ENCODE peak calls at places on chromosomes 4 and X, in seven cellular contexts. One of them, this sample, is unnamed.

GRCh38 chr4:40998680-40999358 is 215.5 kb downstream of the APBB2 start:
- DNase-seq in OCI-LY7: peak
- DNase-seq in heart left ventricle: peak
- DNase-seq in AG04450: no peak
- DNase-seq in Peyer's patch: no peak
- DNase-seq in osteoblast: no peak
- DNase-seq in fibroblast of lung: peak
- DNase-seq in this sample: peak

GRCh38 chr4:76750716-76751115 is 147.2 kb downstream of the SOWAHB start:
- DNase-seq in osteoblast: no peak
- DNase-seq in Peyer's patch: no peak
- DNase-seq in fibroblast of lung: peak
- DNase-seq in OCI-LY7: no peak
- DNase-seq in AG04450: no peak
- DNase-seq in heart left ventricle: no peak
- DNase-seq in this sample: no peak

GRCh38 chrX:129449141-129449540 is 74.1 kb downstream of the SMARCA1 start:
- DNase-seq in heart left ventricle: no peak
- DNase-seq in AG04450: no peak
- DNase-seq in OCI-LY7: no peak
- DNase-seq in osteoblast: no peak
- DNase-seq in fibroblast of lung: no peak
- DNase-seq in Peyer's patch: no peak
- DNase-seq in this sample: no peak

GRCh38 chr4:2261110-2261852 is 628 bp downstream of the MXD4 start:
- DNase-seq in osteoblast: peak
- DNase-seq in fibroblast of lung: peak
- DNase-seq in heart left ventricle: peak
- DNase-seq in Peyer's patch: peak
- DNase-seq in AG04450: no peak
- DNase-seq in OCI-LY7: peak
- DNase-seq in this sample: peak

GRCh38 chrX:152907084-152907651 is 9.3 kb downstream of the ZNF185 start:
- DNase-seq in OCI-LY7: no peak
- DNase-seq in AG04450: peak
- DNase-seq in fibroblast of lung: peak
- DNase-seq in Peyer's patch: no peak
- DNase-seq in heart left ventricle: no peak
- DNase-seq in osteoblast: peak
- DNase-seq in this sample: no peak

GRCh38 chr4:109998867-109999303 is 86.2 kb downstream of the EGF start:
- DNase-seq in osteoblast: peak
- DNase-seq in OCI-LY7: peak
- DNase-seq in heart left ventricle: no peak
- DNase-seq in AG04450: peak
- DNase-seq in fibroblast of lung: peak
- DNase-seq in Peyer's patch: no peak
- DNase-seq in this sample: peak

GRCh38 chrX:23720117-23720677 is 22.9 kb downstream of the ACOT9 start:
- DNase-seq in osteoblast: no peak
- DNase-seq in AG04450: no peak
- DNase-seq in OCI-LY7: no peak
- DNase-seq in Peyer's patch: no peak
- DNase-seq in fibroblast of lung: no peak
- DNase-seq in heart left ventricle: no peak
- DNase-seq in this sample: no peak

GRCh38 chrX:133838761-133839676 is 146.4 kb downstream of the GPC3 start:
- DNase-seq in Peyer's patch: peak
- DNase-seq in fibroblast of lung: peak
- DNase-seq in heart left ventricle: no peak
- DNase-seq in AG04450: no peak
- DNase-seq in osteoblast: no peak
- DNase-seq in OCI-LY7: peak
- DNase-seq in this sample: peak

GRCh38 chr4:52554606-52555355 is 104.3 kb downstream of the USP46 start:
- DNase-seq in osteoblast: no peak
- DNase-seq in fibroblast of lung: no peak
- DNase-seq in AG04450: no peak
- DNase-seq in OCI-LY7: no peak
- DNase-seq in Peyer's patch: no peak
- DNase-seq in heart left ventricle: no peak
- DNase-seq in this sample: no peak

GRCh38 chr4:112979881-112980421 is 69.5 kb upstream of the ANK2 start:
- DNase-seq in AG04450: no peak
- DNase-seq in heart left ventricle: no peak
- DNase-seq in fibroblast of lung: no peak
- DNase-seq in OCI-LY7: no peak
- DNase-seq in osteoblast: no peak
- DNase-seq in Peyer's patch: no peak
- DNase-seq in this sample: no peak

GRCh38 chr4:47031713-47032404 is 492 bp downstream of the GABRB1 start:
- DNase-seq in heart left ventricle: no peak
- DNase-seq in osteoblast: no peak
- DNase-seq in AG04450: no peak
- DNase-seq in Peyer's patch: no peak
- DNase-seq in OCI-LY7: no peak
- DNase-seq in fibroblast of lung: no peak
- DNase-seq in this sample: no peak

GRCh38 chrX:16212436-16212835 is 45.2 kb downstream of the MAGEB17 start:
- DNase-seq in fibroblast of lung: no peak
- DNase-seq in osteoblast: peak
- DNase-seq in Peyer's patch: no peak
- DNase-seq in OCI-LY7: peak
- DNase-seq in AG04450: no peak
- DNase-seq in heart left ventricle: no peak
- DNase-seq in this sample: no peak
- TF ChIP-seq CTCF in fibroblast of lung: no peak
- TF ChIP-seq CTCF in osteoblast: peak
- TF ChIP-seq CTCF in Peyer's patch: no peak
- TF ChIP-seq CTCF in OCI-LY7: peak
- TF ChIP-seq CTCF in AG04450: peak
- TF ChIP-seq CTCF in heart left ventricle: peak
- TF ChIP-seq CTCF in this sample: no peak

GRCh38 chr4:128384765-128385164 is 97.2 kb upstream of the PGRMC2 start:
- DNase-seq in fibroblast of lung: no peak
- DNase-seq in osteoblast: no peak
- DNase-seq in AG04450: no peak
- DNase-seq in heart left ventricle: no peak
- DNase-seq in Peyer's patch: no peak
- DNase-seq in OCI-LY7: no peak
- DNase-seq in this sample: no peak
- H3K27ac ChIP-seq in fibroblast of lung: no peak
- H3K27ac ChIP-seq in osteoblast: peak
- H3K27ac ChIP-seq in AG04450: no peak
- H3K27ac ChIP-seq in heart left ventricle: no peak
- H3K27ac ChIP-seq in Peyer's patch: no peak
- H3K27ac ChIP-seq in OCI-LY7: no peak
- H3K27ac ChIP-seq in this sample: no peak

DNA sequence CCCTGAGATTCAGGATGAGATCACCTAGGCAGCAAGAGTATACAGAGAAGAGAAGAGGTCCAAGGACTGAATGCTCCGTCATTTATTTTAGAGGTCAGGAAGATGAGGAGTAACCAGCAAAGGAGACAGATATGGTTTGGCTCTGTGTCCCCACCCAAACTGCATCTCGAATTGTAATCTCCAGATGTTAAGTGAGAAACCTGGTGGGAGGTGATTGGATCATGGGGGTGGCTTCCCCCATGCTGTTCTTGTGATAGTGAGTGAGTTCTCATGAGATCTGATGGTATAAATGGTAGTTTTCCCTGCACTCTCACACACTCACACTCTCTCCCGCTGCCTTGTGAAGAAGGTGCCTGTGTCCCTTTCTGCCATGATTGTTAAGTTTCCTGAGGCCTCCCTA is 60.8 kb downstream of the MID1IP1 start:
- DNase-seq in fibroblast of lung: no peak
- DNase-seq in AG04450: no peak
- DNase-seq in Peyer's patch: no peak
- DNase-seq in osteoblast: no peak
- DNase-seq in heart left ventricle: no peak
- DNase-seq in OCI-LY7: no peak
- DNase-seq in this sample: no peak
- TF ChIP-seq CTCF in fibroblast of lung: no peak
- TF ChIP-seq CTCF in AG04450: no peak
- TF ChIP-seq CTCF in Peyer's patch: no peak
- TF ChIP-seq CTCF in osteoblast: no peak
- TF ChIP-seq CTCF in heart left ventricle: no peak
- TF ChIP-seq CTCF in OCI-LY7: no peak
- TF ChIP-seq CTCF in this sample: no peak

DNA sequence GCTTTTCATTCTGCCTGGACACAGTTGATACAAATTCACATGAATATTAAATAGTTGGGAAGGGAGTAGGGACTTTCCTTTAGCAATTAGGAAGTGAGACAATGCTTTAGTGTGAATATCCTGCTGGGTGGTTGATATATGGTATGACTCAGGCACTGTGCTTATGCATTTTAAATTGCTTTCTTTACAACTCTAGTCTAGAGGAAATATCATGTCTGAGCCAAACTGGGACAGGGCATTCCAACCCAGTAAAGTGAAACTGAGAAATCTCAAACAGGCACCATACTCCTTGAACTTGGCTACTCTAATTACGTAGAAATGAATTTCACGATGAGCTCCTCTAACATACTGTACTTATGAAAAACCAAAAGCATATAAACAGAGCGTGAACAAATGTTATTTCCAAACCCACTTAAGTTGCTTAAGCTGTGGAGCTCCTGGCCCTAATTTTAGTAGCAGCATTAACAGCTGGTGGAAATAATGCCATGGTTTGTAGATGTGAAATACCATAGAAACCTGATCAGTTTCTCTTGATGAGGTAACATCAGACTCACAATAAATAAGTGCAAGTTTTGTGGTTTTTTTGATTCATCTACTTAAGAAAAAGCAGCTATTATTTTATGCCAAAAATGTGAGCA is 242.9 kb upstream of the GK2 start:
- DNase-seq in AG04450: peak
- DNase-seq in Peyer's patch: no peak
- DNase-seq in fibroblast of lung: peak
- DNase-seq in OCI-LY7: no peak
- DNase-seq in osteoblast: peak
- DNase-seq in heart left ventricle: no peak
- DNase-seq in this sample: peak
- H3K27ac ChIP-seq in AG04450: no peak
- H3K27ac ChIP-seq in Peyer's patch: no peak
- H3K27ac ChIP-seq in fibroblast of lung: no peak
- H3K27ac ChIP-seq in OCI-LY7: no peak
- H3K27ac ChIP-seq in osteoblast: peak
- H3K27ac ChIP-seq in heart left ventricle: no peak
- H3K27ac ChIP-seq in this sample: no peak

DNA sequence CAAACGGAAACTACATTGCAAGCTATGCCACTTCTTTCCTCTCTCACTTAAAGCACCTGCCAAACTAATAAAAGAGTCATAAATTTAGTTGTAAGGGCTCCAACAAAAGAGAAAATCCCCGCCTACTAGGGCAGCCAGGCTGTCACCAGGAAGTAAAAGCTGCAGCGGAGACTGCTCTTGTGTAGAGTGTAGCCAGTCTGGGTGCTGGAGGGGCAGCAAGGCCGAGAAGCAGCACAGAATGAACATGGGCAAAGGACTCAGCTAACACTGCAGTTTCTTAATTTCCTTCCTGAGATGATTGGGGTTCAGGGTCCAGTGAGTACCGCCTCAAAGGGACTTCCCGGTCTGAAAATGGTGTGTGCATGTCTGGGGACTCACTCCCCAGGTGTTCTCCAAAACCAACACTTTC is 89.4 kb upstream of the MAML3 start:
- DNase-seq in OCI-LY7: peak
- DNase-seq in heart left ventricle: no peak
- DNase-seq in Peyer's patch: peak
- DNase-seq in AG04450: no peak
- DNase-seq in osteoblast: no peak
- DNase-seq in fibroblast of lung: no peak
- DNase-seq in this sample: no peak
- TF ChIP-seq CTCF in OCI-LY7: no peak
- TF ChIP-seq CTCF in heart left ventricle: no peak
- TF ChIP-seq CTCF in Peyer's patch: no peak
- TF ChIP-seq CTCF in AG04450: no peak
- TF ChIP-seq CTCF in osteoblast: no peak
- TF ChIP-seq CTCF in fibroblast of lung: no peak
- TF ChIP-seq CTCF in this sample: no peak

GRCh38 chrX:65755786-65756185 is 88.3 kb downstream of the MSN start:
- DNase-seq in AG04450: no peak
- DNase-seq in heart left ventricle: no peak
- DNase-seq in osteoblast: no peak
- DNase-seq in OCI-LY7: no peak
- DNase-seq in Peyer's patch: no peak
- DNase-seq in fibroblast of lung: no peak
- DNase-seq in this sample: peak
- H3K27ac ChIP-seq in AG04450: no peak
- H3K27ac ChIP-seq in heart left ventricle: no peak
- H3K27ac ChIP-seq in osteoblast: no peak
- H3K27ac ChIP-seq in OCI-LY7: no peak
- H3K27ac ChIP-seq in Peyer's patch: no peak
- H3K27ac ChIP-seq in fibroblast of lung: no peak
- H3K27ac ChIP-seq in this sample: no peak

DNA sequence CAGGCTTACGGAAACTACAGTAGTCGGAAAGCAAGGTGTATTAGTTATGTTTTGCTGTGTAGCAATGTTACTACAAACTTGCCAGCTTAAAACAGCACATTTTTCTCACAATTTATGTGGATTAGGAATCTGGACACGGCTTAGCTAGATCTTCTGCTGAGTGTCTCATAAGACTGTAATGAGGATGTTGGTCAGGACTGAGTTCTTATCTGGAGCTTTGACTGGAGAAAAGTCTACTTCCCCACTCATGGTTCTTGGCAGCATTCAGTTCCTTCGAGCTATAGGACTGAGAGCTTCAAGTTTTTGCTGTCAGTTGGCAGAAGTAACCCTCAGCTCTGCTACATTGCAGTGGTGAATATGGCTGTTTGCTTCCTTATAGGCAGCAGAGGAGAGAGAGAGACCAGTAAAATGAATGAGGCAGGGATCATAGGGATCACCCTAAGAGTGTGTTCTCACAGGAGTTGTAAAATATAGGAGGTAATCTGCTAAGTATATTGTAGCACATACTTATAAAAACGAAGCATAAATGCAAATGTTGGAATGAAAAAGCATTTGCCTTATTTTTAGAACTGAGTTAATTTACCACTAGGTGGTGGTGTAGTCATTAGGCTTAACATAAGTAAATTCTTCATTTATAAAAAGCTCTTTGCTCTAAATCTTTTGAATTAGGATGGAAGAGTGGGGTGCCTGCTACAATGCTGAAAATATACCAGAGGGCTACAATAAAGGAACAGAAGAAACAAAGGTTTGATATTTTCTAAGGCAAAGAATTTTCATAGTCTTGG is 38.6 kb downstream of the ALG13 start:
- DNase-seq in fibroblast of lung: peak
- DNase-seq in AG04450: no peak
- DNase-seq in osteoblast: no peak
- DNase-seq in OCI-LY7: peak
- DNase-seq in heart left ventricle: no peak
- DNase-seq in Peyer's patch: no peak
- DNase-seq in this sample: no peak
- TF ChIP-seq CTCF in fibroblast of lung: no peak
- TF ChIP-seq CTCF in AG04450: peak
- TF ChIP-seq CTCF in osteoblast: peak
- TF ChIP-seq CTCF in OCI-LY7: peak
- TF ChIP-seq CTCF in heart left ventricle: peak
- TF ChIP-seq CTCF in Peyer's patch: peak
- TF ChIP-seq CTCF in this sample: peak

This sample was measured in RWPE1.